ENCODE peak calls at places on chromosomes 13 and 19, in four cellular contexts. One of them, this sample, is unnamed.
A peak's percentile ranks its signal among the peaks of the same experiment; 100 is the strongest.

GRCh38 chr13:101049166-101049850 is 367.0 kb downstream of the NALCN start:
- DNase-seq in neuronal stem cell: no peak
- DNase-seq in H1: no peak
- DNase-seq in H9: no peak
- DNase-seq in this sample: no peak

GRCh38 chr19:53980553-53981407 is 10.7 kb upstream of the CACNG6 start:
- DNase-seq in neuronal stem cell: no peak
- DNase-seq in H1: peak; percentile 94
- DNase-seq in H9: peak; percentile 95
- DNase-seq in this sample: peak; percentile 14

GRCh38 chr19:30535011-30535410 is 162.8 kb downstream of the ZNF536 start:
- DNase-seq in neuronal stem cell: no peak
- DNase-seq in H1: no peak
- DNase-seq in H9: no peak
- DNase-seq in this sample: no peak

GRCh38 chr13:99376924-99377323 is 69.7 kb upstream of the GPR183 start:
- DNase-seq in neuronal stem cell: no peak
- DNase-seq in H1: peak; percentile 42
- DNase-seq in H9: no peak
- DNase-seq in this sample: no peak

GRCh38 chr13:30341815-30342570 is 34.6 kb upstream of the KATNAL1 start:
- DNase-seq in neuronal stem cell: no peak
- DNase-seq in H1: no peak
- DNase-seq in H9: no peak
- DNase-seq in this sample: peak; percentile 88

GRCh38 chr19:33071887-33072286 is 7.2 kb upstream of the RHPN2 start:
- DNase-seq in neuronal stem cell: no peak
- DNase-seq in H1: no peak
- DNase-seq in H9: no peak
- DNase-seq in this sample: no peak

GRCh38 chr13:76086729-76087128 is 450.6 kb downstream of the LMO7 start:
- DNase-seq in neuronal stem cell: peak; percentile 1
- DNase-seq in H1: no peak
- DNase-seq in H9: no peak
- DNase-seq in this sample: no peak

GRCh38 chr19:52527954-52528326 is 472 bp downstream of the ZNF808 start:
- DNase-seq in neuronal stem cell: no peak
- DNase-seq in H1: peak; percentile 52
- DNase-seq in H9: peak; percentile 36
- DNase-seq in this sample: no peak

GRCh38 chr13:34361528-34361927 is 543.6 kb downstream of the RFC3 start:
- DNase-seq in neuronal stem cell: no peak
- DNase-seq in H1: no peak
- DNase-seq in H9: no peak
- DNase-seq in this sample: no peak

GRCh38 chr19:10442698-10443097 is 22.4 kb downstream of the PDE4A start:
- DNase-seq in neuronal stem cell: no peak
- DNase-seq in H1: no peak
- DNase-seq in H9: no peak
- DNase-seq in this sample: no peak

GRCh38 chr19:28794301-28794700 is 418.6 kb downstream of the UQCRFS1 start:
- DNase-seq in neuronal stem cell: no peak
- DNase-seq in H1: no peak
- DNase-seq in H9: no peak
- DNase-seq in this sample: no peak

GRCh38 chr19:8569066-8569761 is 8.0 kb downstream of the MYO1F start:
- DNase-seq in neuronal stem cell: no peak
- DNase-seq in H1: no peak
- DNase-seq in H9: no peak
- DNase-seq in this sample: peak; percentile 98

GRCh38 chr13:52345631-52346251 is 60.2 kb downstream of the THSD1 start:
- DNase-seq in neuronal stem cell: no peak
- DNase-seq in H1: no peak
- DNase-seq in H9: no peak
- DNase-seq in this sample: no peak

GRCh38 chr13:105598551-105598950 is 936.9 kb downstream of the EFNB2 start:
- DNase-seq in neuronal stem cell: no peak
- DNase-seq in H1: no peak
- DNase-seq in H9: no peak
- DNase-seq in this sample: peak; percentile 32

GRCh38 chr13:48400820-48401219 is 12.1 kb downstream of the LPAR6 start:
- DNase-seq in neuronal stem cell: no peak
- DNase-seq in H1: no peak
- DNase-seq in H9: no peak
- DNase-seq in this sample: peak; percentile 59

GRCh38 chr13:74423434-74423833 is 289.2 kb upstream of the KLF12 start:
- DNase-seq in neuronal stem cell: no peak
- DNase-seq in H1: no peak
- DNase-seq in H9: no peak
- DNase-seq in this sample: no peak

GRCh38 chr19:41116261-41116660 is 2.0 kb downstream of the CYP2F1 start:
- DNase-seq in neuronal stem cell: no peak
- DNase-seq in H1: no peak
- DNase-seq in H9: no peak
- DNase-seq in this sample: no peak

GRCh38 chr19:51607077-51607476 is 23.1 kb downstream of the SIGLEC5 start:
- DNase-seq in neuronal stem cell: no peak
- DNase-seq in H1: no peak
- DNase-seq in H9: no peak
- DNase-seq in this sample: no peak

GRCh38 chr13:31043891-31044657 is 111.6 kb downstream of the TEX26 start:
- DNase-seq in neuronal stem cell: peak; percentile 69
- DNase-seq in H1: peak; percentile 88
- DNase-seq in H9: peak; percentile 87
- DNase-seq in this sample: peak; percentile 83

GRCh38 chr13:27170521-27171243 is 929 bp downstream of the USP12 start:
- DNase-seq in neuronal stem cell: peak; percentile 54
- DNase-seq in H1: peak; percentile 83
- DNase-seq in H9: peak; percentile 69
- DNase-seq in this sample: no peak

GRCh38 chr13:111625526-111626315 is 305.3 kb downstream of the TEX29 start:
- DNase-seq in neuronal stem cell: no peak
- DNase-seq in H1: no peak
- DNase-seq in H9: peak; percentile 10
- DNase-seq in this sample: no peak

GRCh38 chr13:43573787-43574562 is 212.8 kb downstream of the ENOX1 start:
- DNase-seq in neuronal stem cell: no peak
- DNase-seq in H1: no peak
- DNase-seq in H9: no peak
- DNase-seq in this sample: peak; percentile 42

GRCh38 chr13:43574601-43575000 is 212.2 kb downstream of the ENOX1 start:
- DNase-seq in neuronal stem cell: no peak
- DNase-seq in H1: no peak
- DNase-seq in H9: no peak
- DNase-seq in this sample: peak; percentile 37

GRCh38 chr13:43573361-43573740 is 213.4 kb downstream of the ENOX1 start:
- DNase-seq in neuronal stem cell: no peak
- DNase-seq in H1: no peak
- DNase-seq in H9: no peak
- DNase-seq in this sample: peak; percentile 32

GRCh38 chr13:43569688-43570087 is 217.1 kb downstream of the ENOX1 start:
- DNase-seq in neuronal stem cell: no peak
- DNase-seq in H1: no peak
- DNase-seq in H9: no peak
- DNase-seq in this sample: no peak

GRCh38 chr13:43572601-43573360 is 214.0 kb downstream of the ENOX1 start:
- DNase-seq in neuronal stem cell: no peak
- DNase-seq in H1: no peak
- DNase-seq in H9: no peak
- DNase-seq in this sample: peak; percentile 58
- H3K27ac ChIP-seq in neuronal stem cell: no peak overlapping the region
- H3K27ac ChIP-seq in H1: no peak overlapping the region
- H3K27ac ChIP-seq in H9: no peak overlapping the region
- H3K27ac ChIP-seq in this sample: peak overlapping the region; percentile 43

GRCh38 chr19:18568367-18568766 is 3.3 kb upstream of the UBA52 start:
- DNase-seq in neuronal stem cell: no peak
- DNase-seq in H1: no peak
- DNase-seq in H9: no peak
- DNase-seq in this sample: no peak

GRCh38 chr19:18576383-18576782 is 4.7 kb downstream of the UBA52 start:
- DNase-seq in neuronal stem cell: no peak
- DNase-seq in H1: no peak
- DNase-seq in H9: no peak
- DNase-seq in this sample: no peak

GRCh38 chr19:18574691-18575291 is 3.1 kb downstream of the UBA52 start:
- DNase-seq in neuronal stem cell: no peak
- DNase-seq in H1: no peak
- DNase-seq in H9: no peak
- DNase-seq in this sample: no peak

GRCh38 chr19:18566953-18567352 is 4.7 kb upstream of the UBA52 start:
- DNase-seq in neuronal stem cell: no peak
- DNase-seq in H1: no peak
- DNase-seq in H9: no peak
- DNase-seq in this sample: no peak

DNA sequence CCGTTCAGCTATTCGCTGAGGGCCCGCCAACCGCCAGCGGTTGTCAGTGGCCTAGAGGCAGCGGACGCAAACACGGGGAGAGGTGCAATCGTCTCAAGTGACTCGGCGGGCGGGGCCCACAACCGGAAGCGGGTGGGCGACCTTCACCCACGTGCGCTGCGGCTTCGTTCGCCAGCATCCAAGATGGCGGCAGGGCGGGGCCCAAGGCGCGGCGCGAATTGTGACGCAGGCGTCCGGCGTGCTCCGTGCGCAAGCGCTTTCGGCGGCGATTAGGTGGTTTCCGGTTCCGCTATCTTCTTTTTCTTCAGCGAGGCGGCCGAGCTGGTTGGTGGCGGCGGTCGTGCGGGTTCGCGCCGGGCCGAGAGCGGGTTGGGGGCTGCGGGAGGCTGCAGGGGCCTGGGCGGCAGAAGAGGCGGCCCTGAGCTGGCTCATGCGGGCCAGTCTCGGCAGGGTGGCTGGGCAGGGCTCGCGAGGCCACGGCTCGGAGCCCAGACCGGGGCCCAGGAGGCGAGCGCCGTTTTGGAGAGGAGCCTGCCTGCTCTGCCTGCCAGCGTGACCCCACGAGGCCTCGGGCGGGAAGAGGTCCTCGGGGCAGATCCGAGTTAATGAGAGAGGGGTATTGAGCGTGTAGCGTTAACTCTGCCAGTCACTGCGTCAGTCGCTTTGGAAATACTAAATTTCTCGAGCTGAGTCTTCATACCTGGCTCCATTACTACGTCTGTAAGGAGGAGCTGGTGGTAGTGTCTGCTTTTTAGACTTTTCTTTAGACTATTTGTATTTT is at the start of gene UBA52:
- DNase-seq in neuronal stem cell: peak; percentile 97
- DNase-seq in H1: peak; percentile 99
- DNase-seq in H9: peak; percentile 99
- DNase-seq in this sample: peak; percentile 97
- H2BK15ac ChIP-seq in neuronal stem cell: no peak within 1 kb of the TSS
- H2BK15ac ChIP-seq in H1: no peak within 1 kb of the TSS
- H2BK15ac ChIP-seq in H9: no peak within 1 kb of the TSS
- H2BK15ac ChIP-seq in this sample: no peak within 1 kb of the TSS

GRCh38 chr19:39133431-39134270 is 8.1 kb downstream of the PAK4 start:
- DNase-seq in neuronal stem cell: no peak
- DNase-seq in H1: no peak
- DNase-seq in H9: no peak
- DNase-seq in this sample: no peak
- H2BK12ac ChIP-seq in neuronal stem cell: no peak overlapping the region
- H2BK12ac ChIP-seq in H1: no peak overlapping the region
- H2BK12ac ChIP-seq in H9: no peak overlapping the region
- H2BK12ac ChIP-seq in this sample: no peak overlapping the region

DNA sequence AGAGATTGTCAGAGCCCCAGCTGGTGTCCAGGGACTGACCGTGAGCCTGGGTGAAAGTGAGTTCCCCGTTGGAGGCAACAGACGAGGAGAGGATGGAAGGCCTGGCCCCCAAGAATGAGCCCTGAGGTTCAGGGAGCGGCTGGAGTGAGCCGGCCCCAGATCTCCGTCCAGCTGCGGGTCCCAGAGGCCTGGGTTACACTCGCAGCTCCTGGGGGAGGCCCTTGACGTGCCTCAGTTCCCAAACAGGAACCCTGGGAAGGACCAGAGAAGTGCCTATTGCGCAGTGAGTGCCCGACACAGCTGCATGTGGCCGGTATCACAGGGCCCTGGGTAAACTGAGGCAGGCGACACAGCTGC is 1.1 kb upstream of the ELANE start:
- DNase-seq in neuronal stem cell: no peak
- DNase-seq in H1: no peak
- DNase-seq in H9: no peak
- DNase-seq in this sample: no peak
- H3K27ac ChIP-seq in neuronal stem cell: no peak overlapping the region
- H3K27ac ChIP-seq in H1: no peak overlapping the region
- H3K27ac ChIP-seq in H9: no peak overlapping the region
- H3K27ac ChIP-seq in this sample: no peak overlapping the region